ENCODE peak calls at places on chromosomes 12 and 14, in five cellular contexts. One of them, this sample, is unnamed.
A peak's percentile ranks its signal among the peaks of the same experiment; 100 is the strongest.

GRCh38 chr12:29644536-29645162 is 139.1 kb downstream of the TMTC1 start:
- ATAC-seq in HCT116: no peak
- ATAC-seq in upper lobe of left lung: no peak
- ATAC-seq in Panc1: peak; percentile 26
- ATAC-seq in HepG2: no peak
- ATAC-seq in this sample: no peak

GRCh38 chr12:8563383-8563782 is 22.7 kb upstream of the CLEC4E start:
- ATAC-seq in upper lobe of left lung: no peak
- ATAC-seq in Panc1: no peak
- ATAC-seq in HCT116: no peak
- ATAC-seq in HepG2: no peak
- ATAC-seq in this sample: no peak

GRCh38 chr12:95653761-95654546 is 102.7 kb upstream of the USP44 start:
- ATAC-seq in Panc1: no peak
- ATAC-seq in HCT116: no peak
- ATAC-seq in HepG2: peak; percentile 87
- ATAC-seq in upper lobe of left lung: peak; percentile 80
- ATAC-seq in this sample: peak; percentile 80

GRCh38 chr14:20986811-20987210 is 3.0 kb upstream of the METTL17 start:
- ATAC-seq in HepG2: no peak
- ATAC-seq in Panc1: peak; percentile 40
- ATAC-seq in HCT116: no peak
- ATAC-seq in upper lobe of left lung: peak; percentile 76
- ATAC-seq in this sample: peak; percentile 69

GRCh38 chr12:99418379-99418778 is 229.2 kb upstream of the GARIN6 start:
- ATAC-seq in HepG2: no peak
- ATAC-seq in HCT116: no peak
- ATAC-seq in Panc1: no peak
- ATAC-seq in upper lobe of left lung: no peak
- ATAC-seq in this sample: no peak

GRCh38 chr12:19201653-19202052 is 72.1 kb downstream of the PLEKHA5 start:
- ATAC-seq in upper lobe of left lung: peak; percentile 34
- ATAC-seq in Panc1: no peak
- ATAC-seq in HCT116: no peak
- ATAC-seq in HepG2: no peak
- ATAC-seq in this sample: no peak

GRCh38 chr12:11895421-11896064 is 175.2 kb upstream of the BCL2L14 start:
- ATAC-seq in Panc1: no peak
- ATAC-seq in upper lobe of left lung: peak; percentile 34
- ATAC-seq in HCT116: no peak
- ATAC-seq in HepG2: no peak
- ATAC-seq in this sample: no peak

GRCh38 chr14:105316968-105317498 is 2.5 kb downstream of the PACS2 start:
- ATAC-seq in Panc1: no peak
- ATAC-seq in HepG2: no peak
- ATAC-seq in upper lobe of left lung: no peak
- ATAC-seq in HCT116: no peak
- ATAC-seq in this sample: no peak

GRCh38 chr12:22360772-22361171 is 26.3 kb upstream of the ST8SIA1 start:
- ATAC-seq in upper lobe of left lung: peak; percentile 34
- ATAC-seq in HepG2: no peak
- ATAC-seq in HCT116: no peak
- ATAC-seq in Panc1: no peak
- ATAC-seq in this sample: no peak

GRCh38 chr12:56658921-56659320 is 13.1 kb upstream of the ATP5F1B start:
- ATAC-seq in upper lobe of left lung: no peak
- ATAC-seq in Panc1: no peak
- ATAC-seq in HepG2: peak; percentile 19
- ATAC-seq in HCT116: no peak
- ATAC-seq in this sample: no peak

GRCh38 chr14:20400589-20400964 is 12.7 kb downstream of the TEP1 start:
- ATAC-seq in HepG2: no peak
- ATAC-seq in HCT116: peak; percentile 30
- ATAC-seq in upper lobe of left lung: no peak
- ATAC-seq in Panc1: no peak
- ATAC-seq in this sample: no peak

GRCh38 chr12:109517619-109518018 is 40.2 kb downstream of the UBE3B start:
- ATAC-seq in HCT116: no peak
- ATAC-seq in upper lobe of left lung: no peak
- ATAC-seq in HepG2: no peak
- ATAC-seq in Panc1: no peak
- ATAC-seq in this sample: no peak

GRCh38 chr14:99342204-99342603 is 70.2 kb upstream of the BCL11B start:
- ATAC-seq in Panc1: no peak
- ATAC-seq in upper lobe of left lung: no peak
- ATAC-seq in HCT116: no peak
- ATAC-seq in HepG2: no peak
- ATAC-seq in this sample: no peak

GRCh38 chr14:50397461-50398196 is 948 bp upstream of the CDKL1 start:
- ATAC-seq in HepG2: peak; percentile 66
- ATAC-seq in Panc1: peak; percentile 57
- ATAC-seq in HCT116: peak; percentile 5
- ATAC-seq in upper lobe of left lung: peak; percentile 2
- ATAC-seq in this sample: peak; percentile 11

GRCh38 chr12:90199008-90199407 is 490.4 kb upstream of the ATP2B1 start:
- ATAC-seq in HCT116: no peak
- ATAC-seq in HepG2: no peak
- ATAC-seq in Panc1: no peak
- ATAC-seq in upper lobe of left lung: no peak
- ATAC-seq in this sample: no peak

GRCh38 chr12:109475993-109476806 is 900 bp downstream of the KCTD10 start:
- ATAC-seq in upper lobe of left lung: no peak
- ATAC-seq in HCT116: no peak
- ATAC-seq in Panc1: no peak
- ATAC-seq in HepG2: peak; percentile 7
- ATAC-seq in this sample: no peak

GRCh38 chr12:95608252-95609033 is 57.2 kb upstream of the USP44 start:
- ATAC-seq in upper lobe of left lung: peak; percentile 88
- ATAC-seq in HepG2: peak; percentile 64
- ATAC-seq in Panc1: peak; percentile 80
- ATAC-seq in HCT116: no peak
- ATAC-seq in this sample: peak; percentile 86

GRCh38 chr14:99472937-99473336 is 7.7 kb downstream of the SETD3 start:
- ATAC-seq in HepG2: no peak
- ATAC-seq in HCT116: no peak
- ATAC-seq in upper lobe of left lung: no peak
- ATAC-seq in Panc1: no peak
- ATAC-seq in this sample: no peak

GRCh38 chr12:122371475-122372045 is 50.9 kb downstream of the CLIP1 start:
- ATAC-seq in HepG2: no peak
- ATAC-seq in HCT116: no peak
- ATAC-seq in Panc1: no peak
- ATAC-seq in upper lobe of left lung: no peak
- ATAC-seq in this sample: no peak

GRCh38 chr14:91169951-91170350 is 56.1 kb downstream of the DGLUCY start:
- ATAC-seq in upper lobe of left lung: no peak
- ATAC-seq in HepG2: no peak
- ATAC-seq in HCT116: no peak
- ATAC-seq in Panc1: no peak
- ATAC-seq in this sample: no peak

GRCh38 chr12:110937104-110937641 is 16.8 kb upstream of the MYL2 start:
- ATAC-seq in HCT116: peak; percentile 61
- ATAC-seq in HepG2: peak; percentile 75
- ATAC-seq in Panc1: peak; percentile 80
- ATAC-seq in upper lobe of left lung: peak; percentile 86
- ATAC-seq in this sample: peak; percentile 28

GRCh38 chr12:3294481-3294911 is 196.5 kb upstream of the PRMT8 start:
- ATAC-seq in Panc1: no peak
- ATAC-seq in HepG2: no peak
- ATAC-seq in upper lobe of left lung: no peak
- ATAC-seq in HCT116: no peak
- ATAC-seq in this sample: no peak

GRCh38 chr14:26233126-26233525 is 364.7 kb downstream of the NOVA1 start:
- ATAC-seq in upper lobe of left lung: no peak
- ATAC-seq in Panc1: no peak
- ATAC-seq in HCT116: no peak
- ATAC-seq in HepG2: no peak
- ATAC-seq in this sample: no peak

GRCh38 chr12:108980831-108981618 is 39.8 kb downstream of the SVOP start:
- ATAC-seq in HCT116: no peak
- ATAC-seq in HepG2: no peak
- ATAC-seq in upper lobe of left lung: peak; percentile 21
- ATAC-seq in Panc1: peak; percentile 45
- ATAC-seq in this sample: no peak

GRCh38 chr12:109836916-109837315 is 3.7 kb upstream of the TRPV4 start:
- ATAC-seq in HCT116: no peak
- ATAC-seq in upper lobe of left lung: no peak
- ATAC-seq in HepG2: no peak
- ATAC-seq in Panc1: no peak
- ATAC-seq in this sample: no peak

GRCh38 chr12:95582230-95583058 is 31.2 kb upstream of the USP44 start:
- ATAC-seq in Panc1: peak; percentile 85
- ATAC-seq in upper lobe of left lung: peak; percentile 64
- ATAC-seq in HepG2: peak; percentile 67
- ATAC-seq in HCT116: peak; percentile 85
- ATAC-seq in this sample: no peak

GRCh38 chr14:33210304-33210703 is 271.6 kb downstream of the NPAS3 start:
- ATAC-seq in upper lobe of left lung: no peak
- ATAC-seq in Panc1: no peak
- ATAC-seq in HCT116: no peak
- ATAC-seq in HepG2: no peak
- ATAC-seq in this sample: no peak

GRCh38 chr12:117564885-117565284 is 203.5 kb upstream of the NOS1 start:
- ATAC-seq in Panc1: no peak
- ATAC-seq in HCT116: no peak
- ATAC-seq in HepG2: no peak
- ATAC-seq in upper lobe of left lung: no peak
- ATAC-seq in this sample: no peak

GRCh38 chr14:25032092-25032784 is 17.7 kb downstream of the STXBP6 start:
- ATAC-seq in Panc1: no peak
- ATAC-seq in upper lobe of left lung: no peak
- ATAC-seq in HepG2: peak; percentile 82
- ATAC-seq in HCT116: no peak
- ATAC-seq in this sample: no peak
- TF ChIP-seq CTCF in Panc1: peak; percentile 6
- TF ChIP-seq CTCF in upper lobe of left lung: no peak
- TF ChIP-seq CTCF in HepG2: peak; percentile 94
- TF ChIP-seq CTCF in HCT116: peak; percentile 28
- TF ChIP-seq CTCF in this sample: no peak

GRCh38 chr14:22508150-22508457 is 80.9 kb downstream of the DAD1 start:
- ATAC-seq in upper lobe of left lung: no peak
- ATAC-seq in HepG2: no peak
- ATAC-seq in Panc1: no peak
- ATAC-seq in HCT116: no peak
- ATAC-seq in this sample: no peak

GRCh38 chr14:22509751-22510300 is 79.2 kb downstream of the DAD1 start:
- ATAC-seq in Panc1: no peak
- ATAC-seq in upper lobe of left lung: no peak
- ATAC-seq in HepG2: peak; percentile 26
- ATAC-seq in HCT116: no peak
- ATAC-seq in this sample: no peak

GRCh38 chr14:22508662-22509035 is 80.4 kb downstream of the DAD1 start:
- ATAC-seq in Panc1: no peak
- ATAC-seq in HepG2: no peak
- ATAC-seq in upper lobe of left lung: no peak
- ATAC-seq in HCT116: no peak
- ATAC-seq in this sample: no peak

GRCh38 chr14:22510527-22511110 is 78.4 kb downstream of the DAD1 start:
- ATAC-seq in HCT116: no peak
- ATAC-seq in Panc1: no peak
- ATAC-seq in HepG2: no peak
- ATAC-seq in upper lobe of left lung: peak; percentile 39
- ATAC-seq in this sample: no peak

GRCh38 chr14:22509036-22509709 is 79.9 kb downstream of the DAD1 start:
- ATAC-seq in HepG2: peak; percentile 32
- ATAC-seq in Panc1: no peak
- ATAC-seq in upper lobe of left lung: no peak
- ATAC-seq in HCT116: no peak
- ATAC-seq in this sample: no peak
- TF ChIP-seq POLR2AphosphoS5 in HepG2: no peak
- TF ChIP-seq POLR2AphosphoS5 in Panc1: no peak
- TF ChIP-seq POLR2AphosphoS5 in upper lobe of left lung: no peak
- TF ChIP-seq POLR2AphosphoS5 in HCT116: no peak
- TF ChIP-seq POLR2AphosphoS5 in this sample: no peak

GRCh38 chr12:120835304-120835612 is 68.9 kb downstream of the SPPL3 start:
- ATAC-seq in HepG2: no peak
- ATAC-seq in upper lobe of left lung: no peak
- ATAC-seq in HCT116: no peak
- ATAC-seq in Panc1: no peak
- ATAC-seq in this sample: no peak
- H3K27ac ChIP-seq in HepG2: no peak overlapping the region
- H3K27ac ChIP-seq in upper lobe of left lung: peak overlapping the region; percentile 37
- H3K27ac ChIP-seq in HCT116: no peak overlapping the region
- H3K27ac ChIP-seq in Panc1: no peak overlapping the region
- H3K27ac ChIP-seq in this sample: no peak overlapping the region

GRCh38 chr14:92325835-92326234 is 2.9 kb downstream of the SLC24A4 start:
- ATAC-seq in upper lobe of left lung: no peak
- ATAC-seq in HepG2: peak; percentile 50
- ATAC-seq in Panc1: no peak
- ATAC-seq in HCT116: peak; percentile 69
- ATAC-seq in this sample: no peak
- TF ChIP-seq CTCF in upper lobe of left lung: no peak
- TF ChIP-seq CTCF in HepG2: peak; percentile 26
- TF ChIP-seq CTCF in Panc1: peak; percentile 21
- TF ChIP-seq CTCF in HCT116: no peak
- TF ChIP-seq CTCF in this sample: no peak

GRCh38 chr14:54804720-54805060 is 97.9 kb downstream of the GCH1 start:
- ATAC-seq in HCT116: no peak
- ATAC-seq in HepG2: no peak
- ATAC-seq in upper lobe of left lung: no peak
- ATAC-seq in Panc1: no peak
- ATAC-seq in this sample: no peak

GRCh38 chr14:54803926-54804719 is 98.5 kb downstream of the GCH1 start:
- ATAC-seq in HCT116: no peak
- ATAC-seq in Panc1: no peak
- ATAC-seq in upper lobe of left lung: no peak
- ATAC-seq in HepG2: peak; percentile 37
- ATAC-seq in this sample: no peak

GRCh38 chr14:54805080-54805479 is 97.5 kb downstream of the GCH1 start:
- ATAC-seq in HepG2: no peak
- ATAC-seq in HCT116: no peak
- ATAC-seq in Panc1: peak; percentile 13
- ATAC-seq in upper lobe of left lung: no peak
- ATAC-seq in this sample: no peak

GRCh38 chr14:54806616-54807015 is 96.0 kb downstream of the GCH1 start:
- ATAC-seq in Panc1: no peak
- ATAC-seq in HCT116: no peak
- ATAC-seq in HepG2: no peak
- ATAC-seq in upper lobe of left lung: no peak
- ATAC-seq in this sample: no peak

GRCh38 chr14:54805521-54806322 is 96.9 kb downstream of the GCH1 start:
- ATAC-seq in HepG2: peak; percentile 81
- ATAC-seq in HCT116: peak; percentile 98
- ATAC-seq in Panc1: peak; percentile 95
- ATAC-seq in upper lobe of left lung: peak; percentile 92
- ATAC-seq in this sample: peak; percentile 90
- TF ChIP-seq POLR2AphosphoS5 in HepG2: no peak
- TF ChIP-seq POLR2AphosphoS5 in HCT116: no peak
- TF ChIP-seq POLR2AphosphoS5 in Panc1: no peak
- TF ChIP-seq POLR2AphosphoS5 in upper lobe of left lung: no peak
- TF ChIP-seq POLR2AphosphoS5 in this sample: peak; percentile 40

GRCh38 chr14:68127166-68127565 is 307.6 kb downstream of the RAD51B start:
- ATAC-seq in upper lobe of left lung: no peak
- ATAC-seq in Panc1: no peak
- ATAC-seq in HepG2: no peak
- ATAC-seq in HCT116: no peak
- ATAC-seq in this sample: no peak

GRCh38 chr14:68124050-68124449 is 304.5 kb downstream of the RAD51B start:
- ATAC-seq in Panc1: no peak
- ATAC-seq in HepG2: no peak
- ATAC-seq in upper lobe of left lung: no peak
- ATAC-seq in HCT116: no peak
- ATAC-seq in this sample: no peak

GRCh38 chr14:68124885-68125731 is 305.5 kb downstream of the RAD51B start:
- ATAC-seq in upper lobe of left lung: no peak
- ATAC-seq in HepG2: no peak
- ATAC-seq in Panc1: peak; percentile 73
- ATAC-seq in HCT116: peak; percentile 58
- ATAC-seq in this sample: peak; percentile 50
- H3K27ac ChIP-seq in upper lobe of left lung: no peak overlapping the region
- H3K27ac ChIP-seq in HepG2: no peak overlapping the region
- H3K27ac ChIP-seq in Panc1: peak overlapping the region; percentile 64
- H3K27ac ChIP-seq in HCT116: peak overlapping the region; percentile 71
- H3K27ac ChIP-seq in this sample: peak overlapping the region; percentile 72